ENCODE peak calls at places on chromosome 9, in ten cellular contexts. One of them, this sample, is unnamed.
A peak's percentile ranks its signal among the peaks of the same experiment; 100 is the strongest.

GRCh38 chr9:130240410-130241197 is 25.0 kb upstream of the HMCN2 start:
- DNase-seq in WTC11: peak; percentile 52
- DNase-seq in lower lobe of right lung: no peak
- DNase-seq in cardiac fibroblast: peak; percentile 79
- DNase-seq in PC-3: peak; percentile 52
- DNase-seq in left ventricle myocardium inferior: peak; percentile 41
- DNase-seq in tibial artery: peak; percentile 75
- DNase-seq in MCF 10A: peak; percentile 76
- DNase-seq in left lung: peak; percentile 52
- DNase-seq in lower leg skin: peak; percentile 64
- DNase-seq in this sample: peak; percentile 20

GRCh38 chr9:135340726-135341475 is 138.7 kb upstream of the PPP1R26 start:
- DNase-seq in WTC11: peak; percentile 10
- DNase-seq in lower lobe of right lung: no peak
- DNase-seq in cardiac fibroblast: no peak
- DNase-seq in PC-3: no peak
- DNase-seq in left ventricle myocardium inferior: no peak
- DNase-seq in tibial artery: no peak
- DNase-seq in MCF 10A: no peak
- DNase-seq in left lung: peak; percentile 14
- DNase-seq in lower leg skin: no peak
- DNase-seq in this sample: no peak

GRCh38 chr9:107487521-107488399 is 1.8 kb downstream of the KLF4 start:
- DNase-seq in WTC11: peak; percentile 75
- DNase-seq in lower lobe of right lung: peak; percentile 80
- DNase-seq in cardiac fibroblast: peak; percentile 73
- DNase-seq in PC-3: peak; percentile 79
- DNase-seq in left ventricle myocardium inferior: peak; percentile 45
- DNase-seq in tibial artery: peak; percentile 54
- DNase-seq in MCF 10A: no peak
- DNase-seq in left lung: peak; percentile 64
- DNase-seq in lower leg skin: peak; percentile 52
- DNase-seq in this sample: no peak

GRCh38 chr9:119963798-119964372 is 594.6 kb upstream of the BRINP1 start:
- DNase-seq in WTC11: peak; percentile 78
- DNase-seq in lower lobe of right lung: no peak
- DNase-seq in cardiac fibroblast: peak; percentile 87
- DNase-seq in PC-3: peak; percentile 40
- DNase-seq in left ventricle myocardium inferior: no peak
- DNase-seq in tibial artery: no peak
- DNase-seq in MCF 10A: peak; percentile 72
- DNase-seq in left lung: peak; percentile 34
- DNase-seq in lower leg skin: no peak
- DNase-seq in this sample: no peak

GRCh38 chr9:35114113-35114847 is 1.4 kb downstream of the ATOSB start:
- DNase-seq in WTC11: peak; percentile 89
- DNase-seq in lower lobe of right lung: peak; percentile 89
- DNase-seq in cardiac fibroblast: peak; percentile 98
- DNase-seq in PC-3: peak; percentile 66
- DNase-seq in left ventricle myocardium inferior: peak; percentile 84
- DNase-seq in tibial artery: peak; percentile 93
- DNase-seq in MCF 10A: peak; percentile 93
- DNase-seq in left lung: peak; percentile 93
- DNase-seq in lower leg skin: peak; percentile 93
- DNase-seq in this sample: no peak

GRCh38 chr9:112489876-112490661 is 3.4 kb downstream of the KIAA1958 start:
- DNase-seq in WTC11: no peak
- DNase-seq in lower lobe of right lung: no peak
- DNase-seq in cardiac fibroblast: no peak
- DNase-seq in PC-3: no peak
- DNase-seq in left ventricle myocardium inferior: no peak
- DNase-seq in tibial artery: no peak
- DNase-seq in MCF 10A: no peak
- DNase-seq in left lung: no peak
- DNase-seq in lower leg skin: no peak
- DNase-seq in this sample: no peak

GRCh38 chr9:34578241-34579096 is 11.1 kb downstream of the CNTFR start:
- DNase-seq in WTC11: peak; percentile 56
- DNase-seq in lower lobe of right lung: no peak
- DNase-seq in cardiac fibroblast: peak; percentile 53
- DNase-seq in PC-3: no peak
- DNase-seq in left ventricle myocardium inferior: no peak
- DNase-seq in tibial artery: no peak
- DNase-seq in MCF 10A: no peak
- DNase-seq in left lung: no peak
- DNase-seq in lower leg skin: no peak
- DNase-seq in this sample: no peak

GRCh38 chr9:5698810-5699556 is 70.1 kb downstream of the RIC1 start:
- DNase-seq in WTC11: no peak
- DNase-seq in lower lobe of right lung: no peak
- DNase-seq in cardiac fibroblast: peak; percentile 19
- DNase-seq in PC-3: peak; percentile 30
- DNase-seq in left ventricle myocardium inferior: no peak
- DNase-seq in tibial artery: no peak
- DNase-seq in MCF 10A: peak; percentile 9
- DNase-seq in left lung: no peak
- DNase-seq in lower leg skin: no peak
- DNase-seq in this sample: no peak

GRCh38 chr9:27572918-27573698 is at the start of gene C9orf72:
- DNase-seq in WTC11: peak; percentile 75
- DNase-seq in lower lobe of right lung: peak; percentile 87
- DNase-seq in cardiac fibroblast: no peak
- DNase-seq in PC-3: peak; percentile 64
- DNase-seq in left ventricle myocardium inferior: peak; percentile 80
- DNase-seq in tibial artery: peak; percentile 67
- DNase-seq in MCF 10A: no peak
- DNase-seq in left lung: peak; percentile 88
- DNase-seq in lower leg skin: no peak
- DNase-seq in this sample: peak; percentile 91
- TF ChIP-seq CTCF in WTC11: no peak
- TF ChIP-seq CTCF in lower lobe of right lung: peak; percentile 22
- TF ChIP-seq CTCF in cardiac fibroblast: no peak
- TF ChIP-seq CTCF in PC-3: no peak
- TF ChIP-seq CTCF in left ventricle myocardium inferior: peak; percentile 19
- TF ChIP-seq CTCF in tibial artery: no peak
- TF ChIP-seq CTCF in MCF 10A: no peak
- TF ChIP-seq CTCF in left lung: no peak
- TF ChIP-seq CTCF in lower leg skin: no peak
- TF ChIP-seq CTCF in this sample: peak; percentile 48

GRCh38 chr9:117160254-117160653 is 254.6 kb downstream of the ASTN2 start:
- DNase-seq in WTC11: no peak
- DNase-seq in lower lobe of right lung: no peak
- DNase-seq in cardiac fibroblast: no peak
- DNase-seq in PC-3: no peak
- DNase-seq in left ventricle myocardium inferior: no peak
- DNase-seq in tibial artery: no peak
- DNase-seq in MCF 10A: no peak
- DNase-seq in left lung: no peak
- DNase-seq in lower leg skin: no peak
- DNase-seq in this sample: no peak
- TF ChIP-seq CTCF in WTC11: no peak
- TF ChIP-seq CTCF in lower lobe of right lung: no peak
- TF ChIP-seq CTCF in cardiac fibroblast: peak; percentile 15
- TF ChIP-seq CTCF in PC-3: no peak
- TF ChIP-seq CTCF in left ventricle myocardium inferior: peak; percentile 33
- TF ChIP-seq CTCF in tibial artery: no peak
- TF ChIP-seq CTCF in MCF 10A: no peak
- TF ChIP-seq CTCF in left lung: no peak
- TF ChIP-seq CTCF in lower leg skin: no peak
- TF ChIP-seq CTCF in this sample: no peak

DNA sequence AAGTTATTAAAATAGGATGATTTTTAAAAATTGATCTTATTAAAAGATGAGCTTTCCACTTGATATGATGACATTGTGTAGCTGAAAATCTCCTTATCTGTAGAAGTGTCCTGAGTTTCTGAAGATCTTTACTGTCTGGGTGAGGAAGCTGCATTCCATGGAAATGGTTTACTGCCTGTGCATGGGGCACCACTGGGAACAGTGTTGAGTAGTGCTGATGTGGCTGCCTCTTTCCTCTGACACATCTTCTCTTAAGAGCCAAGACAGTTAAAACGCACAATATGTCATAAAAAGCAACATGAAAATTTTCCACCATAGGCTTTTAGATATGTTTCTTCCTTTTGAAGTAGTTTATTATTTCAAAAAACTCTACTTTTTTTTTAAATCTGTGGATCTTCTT is 24.6 kb downstream of the SECISBP2 start:
- DNase-seq in WTC11: no peak
- DNase-seq in lower lobe of right lung: no peak
- DNase-seq in cardiac fibroblast: no peak
- DNase-seq in PC-3: no peak
- DNase-seq in left ventricle myocardium inferior: no peak
- DNase-seq in tibial artery: no peak
- DNase-seq in MCF 10A: no peak
- DNase-seq in left lung: no peak
- DNase-seq in lower leg skin: no peak
- DNase-seq in this sample: no peak
- TF ChIP-seq CTCF in WTC11: no peak
- TF ChIP-seq CTCF in lower lobe of right lung: no peak
- TF ChIP-seq CTCF in cardiac fibroblast: no peak
- TF ChIP-seq CTCF in PC-3: no peak
- TF ChIP-seq CTCF in left ventricle myocardium inferior: no peak
- TF ChIP-seq CTCF in tibial artery: no peak
- TF ChIP-seq CTCF in MCF 10A: no peak
- TF ChIP-seq CTCF in left lung: no peak
- TF ChIP-seq CTCF in lower leg skin: no peak
- TF ChIP-seq CTCF in this sample: no peak

GRCh38 chr9:13689925-13690324 is 410.4 kb upstream of the MPDZ start:
- DNase-seq in WTC11: no peak
- DNase-seq in lower lobe of right lung: no peak
- DNase-seq in cardiac fibroblast: no peak
- DNase-seq in PC-3: peak; percentile 41
- DNase-seq in left ventricle myocardium inferior: no peak
- DNase-seq in tibial artery: no peak
- DNase-seq in MCF 10A: no peak
- DNase-seq in left lung: no peak
- DNase-seq in lower leg skin: no peak
- DNase-seq in this sample: no peak

GRCh38 chr9:13690595-13690994 is 411.1 kb upstream of the MPDZ start:
- DNase-seq in WTC11: no peak
- DNase-seq in lower lobe of right lung: no peak
- DNase-seq in cardiac fibroblast: no peak
- DNase-seq in PC-3: peak; percentile 80
- DNase-seq in left ventricle myocardium inferior: no peak
- DNase-seq in tibial artery: no peak
- DNase-seq in MCF 10A: no peak
- DNase-seq in left lung: no peak
- DNase-seq in lower leg skin: no peak
- DNase-seq in this sample: no peak

GRCh38 chr9:13688223-13688989 is 408.9 kb upstream of the MPDZ start:
- DNase-seq in WTC11: peak; percentile 11
- DNase-seq in lower lobe of right lung: no peak
- DNase-seq in cardiac fibroblast: peak; percentile 30
- DNase-seq in PC-3: peak; percentile 18
- DNase-seq in left ventricle myocardium inferior: no peak
- DNase-seq in tibial artery: no peak
- DNase-seq in MCF 10A: no peak
- DNase-seq in left lung: no peak
- DNase-seq in lower leg skin: no peak
- DNase-seq in this sample: no peak

DNA sequence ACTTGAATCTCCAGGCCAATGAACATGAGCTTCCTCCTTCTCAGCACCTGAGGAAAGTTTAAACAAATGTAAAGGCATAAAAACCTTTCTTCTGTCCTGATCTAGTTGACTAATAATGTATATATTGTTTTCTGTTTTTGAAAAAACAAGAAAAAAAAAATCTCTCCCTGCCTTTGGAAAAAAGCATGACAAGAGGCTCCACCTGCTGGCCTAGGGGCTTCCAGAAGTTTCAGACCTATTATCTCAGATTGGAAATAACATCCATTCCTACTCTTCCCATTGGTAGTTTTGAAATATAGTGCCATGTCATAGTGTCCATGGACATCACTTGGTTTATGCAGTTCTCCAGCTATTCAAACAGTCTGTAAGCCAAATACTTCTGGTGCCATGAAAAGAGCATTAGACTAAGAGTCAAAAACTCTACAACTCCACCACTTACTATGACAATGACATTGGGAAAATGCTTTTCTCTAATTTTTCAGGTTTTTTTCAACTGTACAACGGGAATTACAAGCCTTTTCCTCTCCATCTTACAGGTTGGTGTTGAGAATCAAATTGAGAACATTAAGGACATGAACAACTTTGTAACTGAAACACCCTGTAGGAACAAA is 409.6 kb upstream of the MPDZ start:
- DNase-seq in WTC11: peak; percentile 12
- DNase-seq in lower lobe of right lung: no peak
- DNase-seq in cardiac fibroblast: peak; percentile 59
- DNase-seq in PC-3: peak; percentile 32
- DNase-seq in left ventricle myocardium inferior: peak; percentile 20
- DNase-seq in tibial artery: no peak
- DNase-seq in MCF 10A: peak; percentile 31
- DNase-seq in left lung: no peak
- DNase-seq in lower leg skin: no peak
- DNase-seq in this sample: no peak
- TF ChIP-seq CTCF in WTC11: no peak
- TF ChIP-seq CTCF in lower lobe of right lung: peak; percentile 39
- TF ChIP-seq CTCF in cardiac fibroblast: peak; percentile 52
- TF ChIP-seq CTCF in PC-3: peak; percentile 65
- TF ChIP-seq CTCF in left ventricle myocardium inferior: peak; percentile 70
- TF ChIP-seq CTCF in tibial artery: peak; percentile 31
- TF ChIP-seq CTCF in MCF 10A: peak; percentile 33
- TF ChIP-seq CTCF in left lung: no peak
- TF ChIP-seq CTCF in lower leg skin: no peak
- TF ChIP-seq CTCF in this sample: peak; percentile 76

This sample was measured in chondrocyte.